ENCODE peak calls at places on chromosome 4, in eight cellular contexts. E is esophagus muscularis mucosa; H is CD8-positive, alpha-beta T cell; Y is caudate nucleus; G is hepatocyte; B is A549; X is tibial nerve; L is lower lobe of right lung. N is an unnamed sample.

GRCh38 chr4:94354474-94354896 is 11.8 kb upstream of the HPGDS start:
- DNase-seq in L (no peak), B (no peak), G (no peak), Y (no peak), H (no peak), E (no peak), X (no peak), N (no peak)

GRCh38 chr4:2882341-2882740 is 38.7 kb downstream of the ADD1 start:
- DNase-seq in H (no peak), L (no peak), E (no peak), G (no peak), X (no peak), Y (no peak), B (no peak), N (no peak)

GRCh38 chr4:116668190-116668589 is 417.2 kb downstream of the TRAM1L1 start:
- DNase-seq in X (no peak), Y (no peak), G (no peak), H (no peak), B (no peak), L (no peak), E (no peak), N (no peak)

GRCh38 chr4:92265066-92265465 is 38.7 kb upstream of the GRID2 start:
- DNase-seq in G (no peak), Y (no peak), H (no peak), E (no peak), B (no peak), L (no peak), X (no peak), N (no peak)

GRCh38 chr4:64250061-64250460 is 159.2 kb downstream of the TECRL start:
- DNase-seq in L (no peak), H (no peak), Y (no peak), G (no peak), E (no peak), X (no peak), B (no peak), N (no peak)

GRCh38 chr4:174427562-174428140 is 94.6 kb downstream of the HPGD start:
- DNase-seq in E (no peak), Y (no peak), B (no peak), L (no peak), G (no peak), H (no peak), X (no peak), N (no peak)

GRCh38 chr4:76301068-76301774 is 5.3 kb upstream of the STBD1 start:
- DNase-seq in G (peak), L (no peak), B (peak), X (no peak), E (no peak), Y (no peak), H (no peak), N (no peak)

GRCh38 chr4:178240891-178241290 is 798.7 kb upstream of the AGA start:
- DNase-seq in H (no peak), B (no peak), L (no peak), Y (no peak), X (no peak), E (no peak), G (no peak), N (no peak)

GRCh38 chr4:61201562-61202099 is 1.5 kb downstream of the ADGRL3 start:
- DNase-seq in Y (no peak), B (no peak), G (peak), L (peak), X (no peak), H (no peak), E (no peak), N (no peak)

GRCh38 chr4:101981756-101982155 is 191.2 kb downstream of the BANK1 start:
- DNase-seq in G (peak), H (no peak), E (no peak), B (no peak), L (no peak), X (no peak), Y (no peak), N (no peak)

GRCh38 chr4:185853841-185854240 is 41.8 kb upstream of the SORBS2 start:
- DNase-seq in L (no peak), E (peak), X (no peak), G (no peak), B (no peak), Y (no peak), H (no peak), N (no peak)

DNA sequence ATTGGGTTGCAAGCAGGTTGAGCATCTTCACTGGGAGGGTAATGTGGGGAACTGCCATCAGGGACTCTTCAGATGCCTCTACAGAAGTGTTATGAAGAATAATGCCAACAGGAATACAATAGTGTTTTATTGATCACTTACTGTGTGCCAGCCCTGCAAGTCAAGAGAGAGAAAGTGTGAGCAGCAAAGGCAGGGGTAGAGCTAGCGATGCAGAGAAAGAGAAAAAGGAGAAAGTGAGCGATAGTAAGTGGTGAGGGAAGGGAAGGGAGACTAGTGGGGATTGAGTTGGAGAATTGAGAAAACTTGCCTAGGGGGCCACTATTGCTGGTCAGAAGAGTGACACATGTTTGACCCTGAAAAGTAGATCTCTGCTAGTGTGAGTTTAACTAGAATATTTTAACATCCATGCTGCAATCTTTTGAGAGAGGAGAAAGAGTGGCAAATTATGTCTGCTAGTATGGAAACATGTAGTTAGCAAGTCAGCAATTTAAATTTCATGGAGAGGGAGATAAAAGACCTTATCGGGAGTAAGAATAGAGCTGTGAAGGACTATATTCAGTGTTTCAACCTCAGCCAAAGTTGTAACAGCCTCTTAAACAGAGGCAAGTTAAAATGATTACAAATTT is 12.2 kb downstream of the AFF1 start:
- DNase-seq in E (no peak), X (no peak), Y (no peak), H (no peak), L (no peak), G (no peak), B (no peak), N (no peak)
- H3K27ac ChIP-seq in E (peak), X (no peak), Y (no peak), H (no peak), L (no peak), G (no peak), B (no peak), N (no peak)

GRCh38 chr4:37673523-37674192 is 12.5 kb downstream of the RELL1 start:
- DNase-seq in L (no peak), H (no peak), Y (no peak), E (no peak), B (no peak), X (no peak), G (no peak), N (no peak)
- H3K27ac ChIP-seq in L (no peak), H (no peak), Y (no peak), E (no peak), B (no peak), X (no peak), G (peak), N (no peak)

GRCh38 chr4:166827167-166827566 is 407.1 kb downstream of the SPOCK3 start:
- DNase-seq in H (no peak), L (no peak), Y (no peak), E (no peak), G (no peak), X (no peak), B (no peak), N (no peak)

GRCh38 chr4:166827653-166828052 is 406.6 kb downstream of the SPOCK3 start:
- DNase-seq in E (no peak), X (no peak), L (no peak), H (no peak), B (no peak), Y (no peak), G (no peak), N (no peak)
- H3K27ac ChIP-seq in E (no peak), X (no peak), L (no peak), H (no peak), B (no peak), Y (no peak), G (no peak), N (no peak)

GRCh38 chr4:48590884-48591283 is 100.8 kb downstream of the ZAR1 start:
- DNase-seq in B (no peak), X (no peak), H (no peak), G (no peak), Y (no peak), L (no peak), E (no peak), N (no peak)
- H3K27ac ChIP-seq in B (no peak), X (no peak), H (no peak), G (no peak), Y (no peak), L (no peak), E (no peak), N (no peak)

GRCh38 chr4:124121511-124121934 is 591.0 kb downstream of the ANKRD50 start:
- DNase-seq in L (no peak), H (no peak), G (no peak), E (no peak), B (no peak), Y (no peak), X (no peak), N (no peak)
- H3K27ac ChIP-seq in L (no peak), H (no peak), G (no peak), E (no peak), B (no peak), Y (no peak), X (no peak), N (no peak)

DNA sequence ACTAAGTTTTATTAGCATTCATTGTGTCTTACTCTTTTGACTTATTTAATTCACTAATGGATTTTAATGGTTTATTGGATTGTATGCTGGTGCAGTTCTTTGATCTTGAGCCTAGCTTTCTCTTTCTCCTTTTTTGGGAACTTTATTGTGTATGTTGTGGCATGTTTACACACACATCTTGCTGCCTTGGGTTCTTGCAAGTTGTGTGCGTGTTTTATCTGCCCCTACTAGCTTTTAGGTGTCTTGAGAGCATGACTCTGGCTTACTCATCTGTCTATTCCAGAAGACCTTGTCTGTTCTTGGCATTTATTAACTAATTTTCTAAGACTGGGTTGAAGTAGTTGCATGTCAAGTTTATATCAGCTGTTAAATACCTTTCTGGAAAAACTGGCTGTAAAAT is 2.7 kb downstream of the TMEM165 start:
- DNase-seq in E (no peak), L (no peak), G (peak), X (no peak), Y (no peak), B (no peak), H (no peak), N (no peak)
- H3K27ac ChIP-seq in E (peak), L (peak), G (peak), X (peak), Y (peak), B (peak), H (no peak), N (peak)

GRCh38 chr4:147590249-147590920 is 26.8 kb upstream of the TMEM184C start:
- DNase-seq in Y (no peak), L (no peak), B (peak), G (peak), H (peak), E (peak), X (peak), N (peak)
- H3K27ac ChIP-seq in Y (no peak), L (no peak), B (no peak), G (no peak), H (no peak), E (no peak), X (no peak), N (no peak)

GRCh38 chr4:16824278-16824806 is 74.1 kb downstream of the LDB2 start:
- DNase-seq in L (no peak), G (no peak), Y (no peak), H (no peak), E (no peak), B (no peak), X (no peak), N (no peak)

GRCh38 chr4:16827762-16828724 is 70.4 kb downstream of the LDB2 start:
- DNase-seq in X (no peak), B (no peak), L (no peak), E (no peak), H (no peak), G (no peak), Y (no peak), N (no peak)

GRCh38 chr4:16826397-16826910 is 72.0 kb downstream of the LDB2 start:
- DNase-seq in X (no peak), Y (no peak), H (no peak), E (no peak), B (no peak), G (no peak), L (no peak), N (no peak)

GRCh38 chr4:16830081-16830480 is 68.4 kb downstream of the LDB2 start:
- DNase-seq in X (no peak), B (no peak), L (no peak), G (no peak), Y (no peak), H (no peak), E (no peak), N (no peak)

GRCh38 chr4:16827045-16827444 is 71.4 kb downstream of the LDB2 start:
- DNase-seq in X (no peak), Y (no peak), G (no peak), L (no peak), B (no peak), E (no peak), H (no peak), N (no peak)
- H3K27ac ChIP-seq in X (no peak), Y (no peak), G (no peak), L (no peak), B (no peak), E (no peak), H (no peak), N (no peak)

DNA sequence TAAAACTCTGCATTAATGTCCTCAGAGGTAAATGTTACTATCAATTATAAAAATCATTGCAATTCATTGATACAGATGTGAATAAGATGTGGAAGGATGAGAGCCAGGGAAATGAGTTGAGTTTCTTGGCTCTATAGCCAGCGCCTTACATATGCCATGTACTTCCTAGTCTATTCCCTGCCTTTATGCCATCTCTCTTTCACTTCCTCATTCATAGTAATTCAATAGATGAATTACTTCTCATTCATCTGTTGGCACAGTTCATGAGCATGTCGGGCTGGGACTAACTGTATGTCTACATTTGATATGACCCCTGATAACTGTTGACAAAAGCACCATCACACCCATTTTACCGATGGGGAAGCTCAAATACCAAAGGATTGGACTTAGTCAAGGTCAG is 55.7 kb downstream of the LNX1 start:
- DNase-seq in H (no peak), X (no peak), Y (no peak), B (no peak), G (no peak), L (no peak), E (no peak), N (no peak)
- H3K27ac ChIP-seq in H (no peak), X (no peak), Y (no peak), B (no peak), G (no peak), L (no peak), E (no peak), N (no peak)

N was measured in substantia nigra.